ENCODE peak calls at places on chromosomes 3 and 15, in four cellular contexts. F, T, O and P are unnamed samples.

GRCh38 chr3:197206913-197207312 is 91.5 kb downstream of the DLG1 start:
- DNase-seq in F (no peak), T (no peak), O (no peak), P (no peak)

GRCh38 chr3:99131876-99132275 is 230.4 kb upstream of the DCBLD2 start:
- DNase-seq in F (no peak), T (no peak), O (no peak), P (no peak)

GRCh38 chr3:187925326-187925725 is 180.1 kb upstream of the BCL6 start:
- DNase-seq in F (peak; percentile 33), T (no peak), O (no peak), P (no peak)

GRCh38 chr3:171168086-171168485 is 141.6 kb upstream of the SLC2A2 start:
- DNase-seq in F (no peak), T (peak; percentile 20), O (no peak), P (no peak)

GRCh38 chr3:138940446-138940845 is 6.5 kb downstream of the FOXL2 start:
- DNase-seq in F (no peak), T (no peak), O (no peak), P (no peak)

GRCh38 chr15:71792521-71792920 is 17.8 kb upstream of the NR2E3 start:
- DNase-seq in F (no peak), T (no peak), O (no peak), P (no peak)

GRCh38 chr3:44529927-44530326 is 25.1 kb upstream of the ZKSCAN7 start:
- DNase-seq in F (no peak), T (no peak), O (peak; percentile 40), P (no peak)

GRCh38 chr15:71807125-71807629 is 3.2 kb upstream of the NR2E3 start:
- DNase-seq in F (no peak), T (no peak), O (no peak), P (no peak)

GRCh38 chr3:67863869-67864268 is 209.5 kb upstream of the SUCLG2 start:
- DNase-seq in F (no peak), T (peak; percentile 36), O (peak; percentile 23), P (no peak)

GRCh38 chr3:45799586-45799985 is 3.2 kb upstream of the SLC6A20 start:
- DNase-seq in F (no peak), T (no peak), O (no peak), P (no peak)

GRCh38 chr3:181709537-181710279 is 2.0 kb upstream of the SOX2 start:
- DNase-seq in F (peak; percentile 43), T (peak; percentile 90), O (peak; percentile 92), P (peak; percentile 65)

GRCh38 chr15:76298986-76299385 is 12.3 kb downstream of the ETFA start:
- DNase-seq in F (no peak), T (no peak), O (no peak), P (no peak)

GRCh38 chr3:107421170-107421792 is 44.0 kb downstream of the CCDC54 start:
- DNase-seq in F (no peak), T (peak; percentile 27), O (peak; percentile 18), P (peak; percentile 41)

GRCh38 chr3:65412591-65412990 is 626.1 kb downstream of the MAGI1 start:
- DNase-seq in F (peak; percentile 74), T (no peak), O (peak; percentile 93), P (no peak)
- H3K4me1 ChIP-seq in F (peaks cover 45% of the 10 kb centered on the region), T (no peaks in the 10 kb centered on the region), O (peaks cover 10% of the 10 kb centered on the region), P (no peaks in the 10 kb centered on the region)

GRCh38 chr15:65919353-65919752 is 50.1 kb downstream of the RAB11A start:
- DNase-seq in F (no peak), T (no peak), O (no peak), P (no peak)
- H3K4me1 ChIP-seq in F (peaks cover 19% of the 10 kb centered on the region), T (no peaks in the 10 kb centered on the region), O (peaks cover 2% of the 10 kb centered on the region), P (peaks cover 11% of the 10 kb centered on the region)

GRCh38 chr3:104553121-104553520 is 813.6 kb upstream of the ALCAM start:
- DNase-seq in F (no peak), T (no peak), O (no peak), P (no peak)

GRCh38 chr3:104556372-104557078 is 810.2 kb upstream of the ALCAM start:
- DNase-seq in F (no peak), T (no peak), O (no peak), P (no peak)

GRCh38 chr3:104549099-104549714 is 817.5 kb upstream of the ALCAM start:
- DNase-seq in F (no peak), T (no peak), O (no peak), P (no peak)

DNA sequence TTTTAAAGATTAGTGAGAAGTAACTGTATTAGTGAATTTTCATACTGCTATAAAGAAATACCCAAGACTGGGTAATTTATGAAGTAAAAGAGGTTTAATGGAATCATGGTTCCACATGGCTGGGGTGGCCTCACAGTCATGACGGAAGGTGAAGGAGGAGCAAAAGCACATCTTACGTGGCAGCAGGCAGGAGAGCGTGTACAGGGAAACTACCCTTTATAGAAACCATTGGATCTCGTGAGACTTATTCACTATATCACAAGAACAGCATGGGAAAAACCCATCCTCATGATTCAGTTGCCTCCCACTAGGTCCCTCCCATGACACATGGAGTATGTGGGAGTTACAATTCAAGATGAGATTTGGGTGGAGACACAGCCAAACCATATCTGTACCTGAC is 812.3 kb upstream of the ALCAM start:
- DNase-seq in F (no peak), T (no peak), O (no peak), P (no peak)
- H3K4me1 ChIP-seq in F (no peaks in the 10 kb centered on the region), T (no peaks in the 10 kb centered on the region), O (no peaks in the 10 kb centered on the region), P (no peaks in the 10 kb centered on the region)

GRCh38 chr3:125220681-125221429 is 8.3 kb upstream of the SLC12A8 start:
- DNase-seq in F (no peak), T (no peak), O (no peak), P (no peak)
- H3K4me1 ChIP-seq in F (no peaks in the 10 kb centered on the region), T (peaks cover 8% of the 10 kb centered on the region), O (no peaks in the 10 kb centered on the region), P (peaks cover 4% of the 10 kb centered on the region)

DNA sequence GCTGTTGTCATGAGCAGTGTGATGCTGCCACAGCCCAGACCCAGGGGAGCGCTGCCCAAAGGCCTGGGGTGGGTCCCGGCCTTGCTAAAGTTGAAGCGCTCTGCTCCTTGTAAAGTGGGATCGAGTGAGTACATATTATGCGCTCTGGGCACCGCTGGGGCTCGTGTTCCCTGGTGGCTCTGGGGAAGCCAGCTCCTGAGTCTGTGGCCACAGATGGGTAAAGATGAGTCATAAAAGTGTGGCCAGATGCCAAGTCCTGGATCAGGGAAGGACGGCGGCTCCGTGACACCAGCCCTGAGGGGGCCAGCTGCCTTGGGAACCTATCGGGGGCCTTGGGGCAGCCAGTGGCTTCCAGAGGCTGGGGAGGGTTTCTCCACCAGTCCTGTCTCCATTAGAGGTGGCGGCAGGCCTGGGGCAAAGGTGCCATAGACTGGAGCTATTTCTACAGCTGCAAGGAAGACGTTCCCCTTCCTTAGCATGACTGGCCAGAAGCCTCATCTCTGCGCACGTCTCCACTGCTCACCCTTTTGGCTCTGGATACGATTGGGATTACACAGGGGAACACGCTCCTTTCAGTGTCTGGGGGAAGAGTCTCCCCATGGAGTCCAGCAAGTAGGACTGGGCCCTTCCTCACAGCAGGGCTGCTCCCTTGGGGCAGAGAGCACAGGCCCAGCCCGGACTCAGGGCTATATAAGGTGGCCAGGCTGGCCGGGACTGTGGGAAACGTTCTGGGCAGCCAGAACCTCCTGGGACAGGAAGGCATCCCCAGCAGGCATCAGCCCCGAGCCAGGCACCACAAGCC is 1.2 kb upstream of the ITIH4 start:
- DNase-seq in F (peak; percentile 68), T (peak; percentile 32), O (peak; percentile 62), P (peak; percentile 74)
- H3K4me1 ChIP-seq in F (peaks cover 41% of the 10 kb centered on the region), T (no peaks in the 10 kb centered on the region), O (peaks cover 4% of the 10 kb centered on the region), P (peaks cover 20% of the 10 kb centered on the region)

DNA sequence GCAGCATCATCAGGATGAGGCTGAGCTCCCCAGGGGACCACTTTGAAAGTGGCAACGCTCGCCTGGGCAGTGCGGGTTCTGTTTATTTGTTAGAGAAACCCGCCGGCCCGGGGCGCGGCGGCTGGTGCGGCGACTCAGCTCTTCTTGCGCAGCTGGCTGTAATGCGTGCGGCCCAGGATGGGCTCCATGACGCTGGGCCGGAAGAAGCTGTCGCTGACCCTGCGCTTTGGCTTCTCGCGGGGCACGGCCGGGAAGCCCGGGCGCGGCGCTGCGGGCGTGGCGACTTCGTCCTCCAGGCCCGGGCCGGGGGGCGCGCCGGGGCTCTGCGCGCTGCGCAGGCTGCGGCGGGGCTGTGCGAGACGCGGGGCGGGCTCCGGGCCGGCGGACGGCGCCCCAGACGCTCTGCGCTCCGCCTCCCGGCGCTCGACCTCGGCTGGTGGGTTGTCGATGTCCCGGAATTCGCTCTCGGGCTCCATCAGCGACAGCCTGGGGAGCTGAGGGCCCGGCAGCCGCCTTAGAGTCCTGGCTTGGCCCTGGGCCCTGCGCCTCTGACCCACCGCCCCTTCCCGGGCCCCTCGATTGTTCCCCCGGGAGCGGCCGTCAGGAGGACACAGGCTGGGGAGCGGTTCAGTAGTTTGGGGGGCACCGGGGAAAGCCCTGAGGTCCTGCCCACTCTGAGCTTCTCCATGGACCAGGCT is 10.3 kb upstream of the KIF7 start:
- DNase-seq in F (peak; percentile 76), T (peak; percentile 61), O (peak; percentile 69), P (no peak)
- H3K4me1 ChIP-seq in F (peaks cover 31% of the 10 kb centered on the region), T (peaks cover 4% of the 10 kb centered on the region), O (peaks cover 14% of the 10 kb centered on the region), P (peaks cover 29% of the 10 kb centered on the region)

GRCh38 chr3:53252105-53252946 is 3.5 kb downstream of the TKT start:
- DNase-seq in F (peak; percentile 29), T (peak; percentile 54), O (no peak), P (no peak)
- H3K4me1 ChIP-seq in F (peaks cover 57% of the 10 kb centered on the region), T (peaks cover 48% of the 10 kb centered on the region), O (peaks cover 26% of the 10 kb centered on the region), P (peaks cover 31% of the 10 kb centered on the region)

GRCh38 chr15:59271595-59272201 is 65.1 kb downstream of the LDHAL6B start:
- DNase-seq in F (no peak), T (no peak), O (no peak), P (no peak)
- H3K4me1 ChIP-seq in F (peaks cover 8% of the 10 kb centered on the region), T (no peaks in the 10 kb centered on the region), O (peaks cover 33% of the 10 kb centered on the region), P (peaks cover 36% of the 10 kb centered on the region)

DNA sequence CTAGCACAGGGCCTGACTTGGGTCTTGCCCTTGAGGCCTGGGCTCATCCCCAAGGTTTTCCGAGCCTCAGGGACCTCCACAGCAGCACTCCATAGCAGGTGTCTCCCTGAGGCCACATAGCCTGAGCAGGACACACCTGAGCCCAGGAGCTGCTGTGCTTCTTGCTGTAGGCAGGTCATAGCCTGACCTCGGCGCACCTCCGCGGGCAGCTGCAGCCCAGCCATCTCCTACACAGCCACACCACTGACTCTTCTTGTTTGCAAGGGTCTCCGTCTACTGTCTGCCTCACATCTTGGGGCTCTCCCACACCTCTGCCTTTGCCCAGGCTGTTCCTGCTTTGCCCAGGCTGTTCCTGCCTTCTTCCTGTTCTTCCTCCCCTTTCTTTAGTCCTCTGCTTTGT is 224.8 kb downstream of the SLCO3A1 start:
- DNase-seq in F (no peak), T (no peak), O (no peak), P (no peak)
- H3K4me1 ChIP-seq in F (peaks cover 70% of the 10 kb centered on the region), T (peaks cover 3% of the 10 kb centered on the region), O (no peaks in the 10 kb centered on the region), P (no peaks in the 10 kb centered on the region)

DNA sequence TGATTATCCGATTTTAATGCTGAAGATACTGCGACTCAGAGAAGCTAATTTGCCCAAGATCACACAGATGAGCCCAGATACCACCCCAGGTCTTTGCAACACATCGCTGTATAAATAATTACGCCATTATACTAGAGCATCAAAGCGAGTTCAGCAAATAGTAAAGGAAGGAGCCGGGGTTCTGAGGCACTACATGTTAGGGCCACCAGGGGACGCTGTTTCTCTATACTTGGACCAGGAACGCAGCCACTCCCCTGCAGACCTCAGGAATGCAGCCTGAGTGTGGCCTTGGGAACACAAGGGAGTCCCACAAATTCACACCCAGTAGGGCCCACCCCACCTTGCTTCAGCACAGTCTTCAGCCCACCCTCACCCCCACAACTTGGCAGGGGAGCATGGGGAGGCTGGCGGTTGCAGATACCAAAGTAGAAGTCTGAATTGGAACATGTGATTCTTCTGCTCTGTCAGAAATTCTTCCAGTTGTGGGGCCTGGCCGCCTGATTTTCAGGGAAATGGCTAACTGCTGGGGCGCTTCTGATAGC is 57.8 kb upstream of the RYK start:
- DNase-seq in F (peak; percentile 75), T (peak; percentile 90), O (peak; percentile 93), P (peak; percentile 82)
- H3K4me1 ChIP-seq in F (peaks cover 34% of the 10 kb centered on the region), T (peaks cover 6% of the 10 kb centered on the region), O (peaks cover 17% of the 10 kb centered on the region), P (peaks cover 51% of the 10 kb centered on the region)